ENCODE peak calls at places on chromosomes 16 and 17, in four cellular contexts. N is fibroblast of lung, R is MM.1S, T is GM23338. Z is an unnamed sample.

GRCh38 chr16:49453983-49454382 is 80.4 kb downstream of the C16orf78 start:
- DNase-seq in N (no peak), R (no peak), T (no peak), Z (no peak)

GRCh38 chr17:16269658-16270057 is 52.6 kb downstream of the PIGL start:
- DNase-seq in N (peak; percentile 82), R (no peak), T (no peak), Z (peak; percentile 59)

GRCh38 chr16:64242510-64242909 is 879.4 kb downstream of the CDH11 start:
- DNase-seq in N (no peak), R (no peak), T (no peak), Z (no peak)

GRCh38 chr17:17140590-17140980 is 65.5 kb downstream of the PLD6 start:
- DNase-seq in N (peak; percentile 79), R (no peak), T (no peak), Z (peak; percentile 59)

GRCh38 chr16:1323296-1324239 is 9.9 kb upstream of the BAIAP3 start:
- DNase-seq in N (no peak), R (no peak), T (no peak), Z (no peak)

GRCh38 chr16:19223235-19223847 is 55.3 kb downstream of the SYT17 start:
- DNase-seq in N (no peak), R (peak; percentile 30), T (peak; percentile 76), Z (no peak)

GRCh38 chr17:32659419-32659842 is 172.6 kb downstream of the CDK5R1 start:
- DNase-seq in N (peak; percentile 33), R (peak; percentile 62), T (peak; percentile 76), Z (peak; percentile 55)

GRCh38 chr16:15928261-15929104 is 20.9 kb upstream of the ABCC1 start:
- DNase-seq in N (no peak), R (no peak), T (no peak), Z (no peak)

GRCh38 chr17:27333410-27333980 is 39.6 kb downstream of the WSB1 start:
- DNase-seq in N (no peak), R (no peak), T (no peak), Z (no peak)

GRCh38 chr17:39751016-39751543 is 13.3 kb downstream of the GRB7 start:
- DNase-seq in N (no peak), R (no peak), T (no peak), Z (no peak)

GRCh38 chr16:68417711-68418301 is 30.5 kb downstream of the SMPD3 start:
- DNase-seq in N (peak; percentile 14), R (peak; percentile 92), T (no peak), Z (no peak)

GRCh38 chr17:33091271-33091670 is 99.6 kb downstream of the SPACA3 start:
- DNase-seq in N (peak; percentile 63), R (no peak), T (no peak), Z (no peak)

GRCh38 chr16:52837251-52837650 is 215.4 kb downstream of the CHD9NB start:
- DNase-seq in N (peak; percentile 41), R (no peak), T (no peak), Z (no peak)

GRCh38 chr17:681738-682137 is 32.9 kb downstream of the VPS53 start:
- DNase-seq in N (peak; percentile 84), R (no peak), T (no peak), Z (peak; percentile 89)

GRCh38 chr16:90008708-90009145 is 10.5 kb downstream of the DBNDD1 start:
- DNase-seq in N (peak; percentile 12), R (no peak), T (no peak), Z (no peak)

GRCh38 chr17:20225162-20226115 is 216.3 kb downstream of the SPECC1 start:
- DNase-seq in N (peak; percentile 30), R (no peak), T (peak; percentile 41), Z (no peak)

GRCh38 chr17:1137465-1137894 is 42.3 kb downstream of the ABR start:
- DNase-seq in N (peak; percentile 35), R (peak; percentile 96), T (peak; percentile 86), Z (peak; percentile 74)

GRCh38 chr16:68373528-68374250 is 62.9 kb downstream of the PRMT7 start:
- DNase-seq in N (no peak), R (no peak), T (no peak), Z (no peak)

GRCh38 chr16:28140788-28141618 is 70.8 kb downstream of the XPO6 start:
- DNase-seq in N (no peak), R (peak; percentile 79), T (peak; percentile 24), Z (no peak)

GRCh38 chr17:17877548-17878358 is 41.0 kb upstream of the SREBF1 start:
- DNase-seq in N (peak; percentile 95), R (no peak), T (peak; percentile 59), Z (peak; percentile 73)

GRCh38 chr16:30896203-30896889 is at the start of gene CTF1:
- DNase-seq in N (peak; percentile 88), R (no peak), T (peak; percentile 85), Z (peak; percentile 92)

GRCh38 chr16:25009822-25010221 is 5.3 kb downstream of the ARHGAP17 start:
- DNase-seq in N (peak; percentile 45), R (no peak), T (no peak), Z (peak; percentile 38)

GRCh38 chr16:2483160-2483559 is 8.2 kb downstream of the TBC1D24 start:
- DNase-seq in N (no peak), R (no peak), T (no peak), Z (peak; percentile 52)

GRCh38 chr17:59387351-59388069 is 56.1 kb downstream of the YPEL2 start:
- DNase-seq in N (no peak), R (no peak), T (no peak), Z (no peak)

GRCh38 chr16:23784811-23785447 is 30.1 kb downstream of the CHP2 start:
- DNase-seq in N (peak; percentile 38), R (no peak), T (no peak), Z (no peak)

GRCh38 chr16:10080031-10080772 is 102.0 kb downstream of the GRIN2A start:
- DNase-seq in N (peak; percentile 97), R (no peak), T (no peak), Z (peak; percentile 75)

GRCh38 chr16:67525176-67525860 is 3.3 kb upstream of the RIPOR1 start:
- DNase-seq in N (peak; percentile 35), R (no peak), T (peak; percentile 26), Z (peak; percentile 41)

GRCh38 chr17:36183001-36183810 is 6.8 kb upstream of the TBC1D3B start:
- DNase-seq in N (peak; percentile 78), R (peak; percentile 87), T (peak; percentile 92), Z (peak; percentile 45)

GRCh38 chr16:52265446-52265861 is 281.5 kb downstream of the TOX3 start:
- DNase-seq in N (no peak), R (no peak), T (peak; percentile 73), Z (no peak)

GRCh38 chr17:2264023-2264860 is 39.3 kb downstream of the SMG6 start:
- DNase-seq in N (peak; percentile 53), R (no peak), T (no peak), Z (no peak)
- H3K4me3 ChIP-seq in N (no peak overlapping the region), R (no peak overlapping the region), T (no peak overlapping the region), Z (no peak overlapping the region)

GRCh38 chr16:86427327-86427935 is 82.9 kb upstream of the FOXF1 start:
- DNase-seq in N (peak; percentile 64), R (no peak), T (no peak), Z (no peak)

GRCh38 chr16:86426243-86426642 is 84.1 kb upstream of the FOXF1 start:
- DNase-seq in N (no peak), R (no peak), T (no peak), Z (no peak)

GRCh38 chr16:86421995-86422394 is 88.3 kb upstream of the FOXF1 start:
- DNase-seq in N (no peak), R (no peak), T (no peak), Z (no peak)

GRCh38 chr16:86424968-86425367 is 85.4 kb upstream of the FOXF1 start:
- DNase-seq in N (no peak), R (no peak), T (no peak), Z (no peak)

GRCh38 chr16:86424413-86424812 is 85.9 kb upstream of the FOXF1 start:
- DNase-seq in N (peak; percentile 25), R (no peak), T (peak; percentile 38), Z (no peak)
- TF ChIP-seq CTCF in N (no peak), R (no peak), T (no peak), Z (no peak)

DNA sequence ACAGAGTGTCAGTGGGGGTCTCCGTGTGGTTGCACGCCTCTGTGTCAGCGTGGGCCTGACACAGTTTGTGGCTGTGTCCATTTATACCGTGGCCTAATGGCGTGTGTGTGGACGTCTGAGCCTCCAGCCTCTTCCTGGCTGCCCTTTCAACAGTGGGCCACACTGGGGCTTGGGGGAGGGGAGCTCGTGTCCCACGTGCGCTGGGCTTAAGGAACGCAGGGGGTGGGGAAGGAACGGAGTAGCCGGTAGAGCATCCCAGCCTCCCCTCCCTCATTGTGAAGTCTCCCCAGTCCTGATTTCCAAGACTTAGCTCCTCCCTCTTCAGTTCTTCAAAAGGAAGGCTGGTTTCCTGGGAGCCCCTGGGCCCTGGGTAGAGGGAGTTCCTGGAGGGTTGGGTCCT is 9.5 kb upstream of the HES7 start:
- DNase-seq in N (no peak), R (no peak), T (peak; percentile 89), Z (no peak)
- H3K4me3 ChIP-seq in N (no peak overlapping the region), R (no peak overlapping the region), T (peak overlapping the region; percentile 35), Z (no peak overlapping the region)

GRCh38 chr17:48457080-48457836 is 27.2 kb upstream of the SKAP1 start:
- DNase-seq in N (peak; percentile 34), R (peak; percentile 89), T (peak; percentile 86), Z (peak; percentile 43)
- TF ChIP-seq CTCF in N (peak; percentile 94), R (peak; percentile 98), T (peak; percentile 97), Z (peak; percentile 95)

DNA sequence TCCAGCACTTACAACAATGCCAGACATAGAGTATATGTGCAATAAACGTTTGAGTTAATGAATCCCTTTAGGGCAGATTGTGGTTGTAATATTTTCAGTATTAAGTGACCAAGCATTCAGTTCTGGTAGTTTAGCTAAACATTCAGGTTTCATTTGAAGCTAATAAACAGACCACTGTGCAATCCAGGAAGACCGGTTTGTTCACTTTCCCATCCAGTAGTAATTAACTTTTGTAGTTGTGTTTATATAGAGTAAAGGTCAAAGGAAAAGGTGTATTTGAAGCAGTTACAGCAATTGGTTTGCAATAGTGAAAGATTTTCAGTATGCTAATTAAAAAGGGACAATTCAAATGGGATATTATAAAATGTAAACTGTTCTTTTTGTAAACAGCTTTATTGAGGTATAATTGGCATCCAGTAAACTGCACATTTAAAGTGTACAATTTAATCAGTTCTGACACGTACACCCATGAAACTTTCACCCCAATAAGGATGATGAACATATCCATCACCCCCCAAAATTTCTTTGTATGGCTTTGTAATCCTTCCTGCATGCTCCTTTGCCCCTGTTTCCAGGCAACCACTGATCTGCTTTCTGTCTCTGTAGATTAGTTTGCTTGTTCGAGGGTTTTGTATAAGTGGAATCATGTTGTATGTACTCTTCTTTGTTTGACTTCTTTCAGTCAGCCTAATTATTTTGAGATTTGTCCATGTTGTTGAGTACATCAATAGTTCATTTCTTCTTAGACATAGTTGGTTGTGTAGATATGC is 26.2 kb downstream of the MRTFB start:
- DNase-seq in N (no peak), R (no peak), T (no peak), Z (no peak)
- H3K4me3 ChIP-seq in N (no peak overlapping the region), R (no peak overlapping the region), T (no peak overlapping the region), Z (no peak overlapping the region)

GRCh38 chr17:54172654-54173316 is 350.1 kb downstream of the KIF2B start:
- DNase-seq in N (no peak), R (peak; percentile 35), T (peak; percentile 67), Z (peak; percentile 0)
- TF ChIP-seq CTCF in N (peak; percentile 36), R (peak; percentile 59), T (peak; percentile 75), Z (peak; percentile 23)